ENCODE peak calls at places on chromosome 2, in seven cellular contexts. R is CD4-positive, alpha-beta T cell; D is heart right ventricle; P is cardiac muscle cell; K is lung; H is upper lobe of right lung; U is psoas muscle. V is an unnamed sample.

GRCh38 chr2:240877460-240878340 is 9.1 kb downstream of the AGXT start:
- DNase-seq in R (no peak), D (peak), P (no peak), K (no peak), H (peak), U (no peak), V (no peak)

GRCh38 chr2:178579006-178579405 is 98.7 kb downstream of the PLEKHA3 start:
- DNase-seq in R (no peak), D (no peak), P (peak), K (no peak), H (no peak), U (no peak), V (no peak)

GRCh38 chr2:168211664-168212163 is 35.7 kb downstream of the STK39 start:
- DNase-seq in R (no peak), D (no peak), P (no peak), K (no peak), H (no peak), U (no peak), V (no peak)

GRCh38 chr2:217942731-217943335 is 60.0 kb downstream of the TNS1 start:
- DNase-seq in R (no peak), D (no peak), P (no peak), K (no peak), H (peak), U (no peak), V (no peak)

GRCh38 chr2:19762959-19763605 is 138.7 kb downstream of the TTC32 start:
- DNase-seq in R (no peak), D (no peak), P (no peak), K (no peak), H (no peak), U (no peak), V (no peak)

GRCh38 chr2:232879618-232880494 is 9.8 kb downstream of the SNORC start:
- DNase-seq in R (no peak), D (no peak), P (no peak), K (no peak), H (peak), U (peak), V (no peak)

GRCh38 chr2:128599700-128600099 is 281.0 kb upstream of the HS6ST1 start:
- DNase-seq in R (no peak), D (no peak), P (no peak), K (no peak), H (no peak), U (peak), V (peak)

GRCh38 chr2:168968342-168968741 is 62.8 kb downstream of the ABCB11 start:
- DNase-seq in R (no peak), D (no peak), P (no peak), K (no peak), H (no peak), U (no peak), V (no peak)

GRCh38 chr2:100104718-100105677 is 37.4 kb downstream of the AFF3 start:
- DNase-seq in R (peak), D (peak), P (peak), K (no peak), H (peak), U (no peak), V (no peak)

GRCh38 chr2:72793798-72794447 is 31.9 kb downstream of the EXOC6B start:
- DNase-seq in R (no peak), D (no peak), P (peak), K (no peak), H (no peak), U (no peak), V (no peak)

GRCh38 chr2:63631501-63631900 is 42.7 kb downstream of the MDH1 start:
- DNase-seq in R (no peak), D (no peak), P (no peak), K (no peak), H (no peak), U (no peak), V (no peak)

GRCh38 chr2:172247203-172247602 is 144.5 kb upstream of the DLX2 start:
- DNase-seq in R (no peak), D (no peak), P (no peak), K (no peak), H (no peak), U (no peak), V (no peak)

GRCh38 chr2:98936133-98936916 is at the start of gene CRACDL:
- DNase-seq in R (no peak), D (no peak), P (peak), K (no peak), H (peak), U (no peak), V (no peak)
- TF ChIP-seq CTCF in R (no peak), D (no peak), P (no peak), K (no peak), H (no peak), U (no peak), V (no peak)

DNA sequence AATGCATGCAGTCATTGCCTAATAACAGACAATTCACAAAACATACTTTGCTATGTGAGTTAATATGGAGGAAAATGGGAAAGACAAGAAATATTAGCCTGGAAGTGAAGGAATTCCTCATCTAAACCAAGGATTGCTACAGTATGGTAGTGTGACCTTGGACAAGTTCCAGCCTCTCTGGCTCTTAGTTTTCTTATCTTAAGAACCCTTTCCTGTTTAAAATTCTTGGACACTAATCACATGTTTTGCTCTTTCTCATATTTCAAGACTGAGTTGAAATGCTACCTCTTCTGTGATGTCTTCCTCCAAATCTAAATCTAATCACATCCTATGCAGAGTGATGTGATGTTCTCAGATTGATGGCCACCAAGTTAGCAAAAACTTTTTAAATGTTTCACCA is 20.8 kb upstream of the ADAM23 start:
- DNase-seq in R (no peak), D (no peak), P (peak), K (no peak), H (no peak), U (no peak), V (no peak)
- H3K27ac ChIP-seq in R (no peak), D (no peak), P (no peak), K (no peak), H (no peak), U (no peak), V (no peak)

GRCh38 chr2:132646805-132647115 is 23.2 kb downstream of the LYPD1 start:
- DNase-seq in R (no peak), D (no peak), P (no peak), K (no peak), H (no peak), U (no peak), V (no peak)

GRCh38 chr2:132641819-132642218 is 28.2 kb downstream of the LYPD1 start:
- DNase-seq in R (no peak), D (no peak), P (no peak), K (no peak), H (no peak), U (no peak), V (no peak)

GRCh38 chr2:132645943-132646804 is 23.8 kb downstream of the LYPD1 start:
- DNase-seq in R (no peak), D (no peak), P (no peak), K (no peak), H (no peak), U (no peak), V (no peak)

GRCh38 chr2:132642415-132642814 is 27.6 kb downstream of the LYPD1 start:
- DNase-seq in R (no peak), D (no peak), P (no peak), K (no peak), H (no peak), U (no peak), V (no peak)

DNA sequence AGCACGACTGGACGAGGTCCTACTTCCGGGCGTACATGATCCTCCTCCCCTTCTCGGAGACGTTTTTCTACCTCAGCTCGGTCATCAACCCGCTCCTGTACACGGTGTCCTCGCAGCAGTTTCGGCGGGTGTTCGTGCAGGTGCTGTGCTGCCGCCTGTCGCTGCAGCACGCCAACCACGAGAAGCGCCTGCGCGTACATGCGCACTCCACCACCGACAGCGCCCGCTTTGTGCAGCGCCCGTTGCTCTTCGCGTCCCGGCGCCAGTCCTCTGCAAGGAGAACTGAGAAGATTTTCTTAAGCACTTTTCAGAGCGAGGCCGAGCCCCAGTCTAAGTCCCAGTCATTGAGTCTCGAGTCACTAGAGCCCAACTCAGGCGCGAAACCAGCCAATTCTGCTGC is 24.8 kb downstream of the LYPD1 start:
- DNase-seq in R (no peak), D (no peak), P (no peak), K (no peak), H (peak), U (no peak), V (no peak)
- TF ChIP-seq CTCF in R (no peak), D (no peak), P (no peak), K (no peak), H (no peak), U (no peak), V (no peak)

GRCh38 chr2:170928824-170929685 is at the start of gene GORASP2:
- DNase-seq in R (peak), D (peak), P (peak), K (peak), H (peak), U (peak), V (no peak)

GRCh38 chr2:170930132-170931109 is 1.4 kb downstream of the GORASP2 start:
- DNase-seq in R (peak), D (no peak), P (peak), K (no peak), H (no peak), U (no peak), V (no peak)

GRCh38 chr2:170932166-170932565 is 3.1 kb downstream of the GORASP2 start:
- DNase-seq in R (no peak), D (no peak), P (no peak), K (no peak), H (no peak), U (no peak), V (no peak)

GRCh38 chr2:170928036-170928823 is 823 bp upstream of the GORASP2 start:
- DNase-seq in R (no peak), D (no peak), P (peak), K (no peak), H (no peak), U (no peak), V (no peak)

GRCh38 chr2:170929686-170930050 is 615 bp downstream of the GORASP2 start:
- DNase-seq in R (no peak), D (peak), P (peak), K (peak), H (peak), U (peak), V (no peak)
- H3K27ac ChIP-seq in R (peak), D (peak), P (peak), K (peak), H (peak), U (peak), V (peak)

DNA sequence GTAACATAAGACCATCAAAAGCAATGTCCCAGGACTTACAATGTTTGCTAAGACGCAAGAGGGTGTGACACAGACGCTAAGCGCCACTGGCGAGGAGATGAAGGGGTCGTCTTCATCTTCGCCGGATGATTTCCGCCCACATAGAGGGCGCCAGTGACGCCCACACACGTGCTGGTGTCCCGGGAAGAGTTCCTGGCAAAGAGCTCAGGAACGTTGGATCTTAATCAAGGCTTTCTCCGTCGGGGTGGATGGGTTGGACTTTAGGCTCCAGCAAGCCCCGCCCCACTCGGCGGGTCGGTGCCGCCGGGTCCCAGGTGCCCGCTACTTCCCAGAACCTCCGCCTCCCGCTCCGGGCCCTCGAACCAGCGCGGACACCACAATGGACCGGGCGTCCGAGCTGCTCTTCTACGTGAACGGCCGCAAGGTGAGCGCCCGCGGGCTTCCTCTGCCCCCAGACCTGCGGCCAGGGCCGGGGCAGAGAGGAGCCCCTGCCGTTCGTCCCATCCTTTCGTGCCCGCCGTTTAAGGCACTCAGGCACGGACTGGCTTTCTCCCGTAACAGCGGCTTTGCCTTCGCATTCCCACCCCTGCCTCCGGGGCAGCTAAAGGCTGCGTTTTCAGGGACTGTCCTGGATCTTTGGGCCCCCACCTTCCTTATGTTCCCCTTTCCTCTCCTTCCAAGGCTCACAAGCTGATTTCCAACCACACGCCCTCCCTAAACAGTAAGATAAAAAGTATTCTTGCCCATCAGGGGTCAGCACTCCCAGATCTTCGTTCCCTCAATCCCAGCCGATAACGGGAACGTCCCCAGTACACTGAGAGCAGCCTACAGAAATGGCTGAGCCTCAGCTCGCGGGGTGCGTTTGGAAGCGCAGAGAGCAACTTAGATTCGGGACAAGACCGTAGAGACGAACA is at the start of gene AOX1:
- DNase-seq in R (no peak), D (peak), P (peak), K (peak), H (peak), U (peak), V (peak)
- TF ChIP-seq CTCF in R (no peak), D (no peak), P (peak), K (no peak), H (no peak), U (no peak), V (no peak)

DNA sequence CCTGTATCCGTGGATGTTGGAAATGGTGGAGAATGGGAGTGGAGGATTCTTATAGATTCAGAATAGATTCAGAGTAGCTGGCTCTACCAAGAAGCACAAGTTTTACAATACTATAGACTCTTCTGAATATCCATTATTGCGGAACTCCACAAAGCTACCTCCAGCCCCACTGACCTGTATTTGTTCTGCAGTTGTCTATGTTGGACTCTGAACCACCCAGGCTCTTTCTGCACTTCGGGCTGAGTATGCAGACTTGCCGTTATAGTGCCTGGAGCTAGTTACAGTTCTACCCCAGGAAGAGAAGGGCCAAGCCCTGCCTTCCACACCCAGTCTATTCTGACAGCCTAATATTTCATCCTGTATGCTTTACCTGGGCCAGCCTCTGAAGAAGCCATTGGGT is 4.4 kb upstream of the RGPD4 start:
- DNase-seq in R (no peak), D (no peak), P (no peak), K (no peak), H (no peak), U (no peak), V (no peak)
- H3K27ac ChIP-seq in R (no peak), D (no peak), P (no peak), K (no peak), H (no peak), U (no peak), V (no peak)

GRCh38 chr2:71069376-71069775 is 928 bp downstream of the NAGK start:
- DNase-seq in R (no peak), D (no peak), P (no peak), K (no peak), H (no peak), U (no peak), V (no peak)

GRCh38 chr2:71068218-71069035 is at the start of gene NAGK:
- DNase-seq in R (peak), D (peak), P (peak), K (peak), H (peak), U (peak), V (peak)

GRCh38 chr2:71066856-71067255 is 1.6 kb upstream of the NAGK start:
- DNase-seq in R (no peak), D (no peak), P (no peak), K (no peak), H (no peak), U (no peak), V (no peak)

GRCh38 chr2:71064754-71065621 is 3.5 kb upstream of the NAGK start:
- DNase-seq in R (no peak), D (no peak), P (peak), K (no peak), H (no peak), U (no peak), V (no peak)

DNA sequence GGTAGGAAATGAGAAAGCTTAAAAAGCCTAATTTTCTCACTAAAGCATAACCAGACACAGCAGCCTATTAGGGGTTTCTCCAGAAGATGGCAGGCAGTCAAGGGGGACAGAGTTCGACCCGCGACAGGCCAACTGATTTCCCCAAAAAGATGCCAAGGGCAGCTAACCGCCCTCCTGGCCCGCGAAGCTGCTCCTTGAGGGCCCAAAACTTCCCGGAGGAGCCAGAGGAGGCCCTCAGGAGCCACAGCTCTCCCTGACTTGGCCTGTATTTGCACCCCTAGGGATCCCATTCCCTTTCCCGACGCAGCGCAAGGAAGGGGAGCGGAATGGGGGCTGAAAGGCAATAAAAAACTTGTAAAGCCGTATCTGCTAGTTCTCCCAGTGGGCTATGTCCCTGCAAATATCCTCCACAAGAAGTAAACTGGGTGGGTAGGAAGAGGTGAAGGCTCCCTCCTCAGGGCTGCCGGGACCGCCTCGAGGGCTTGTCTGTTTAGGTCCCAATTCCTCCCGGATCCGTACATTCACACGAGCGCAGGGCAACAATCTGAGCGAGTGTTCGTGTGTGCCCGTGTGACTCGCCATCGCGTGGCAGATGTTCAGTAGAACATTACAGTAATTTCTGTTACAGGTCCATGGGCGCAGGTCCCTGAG is 756 bp upstream of the NAGK start:
- DNase-seq in R (no peak), D (peak), P (peak), K (no peak), H (peak), U (no peak), V (no peak)
- TF ChIP-seq CTCF in R (no peak), D (no peak), P (no peak), K (no peak), H (no peak), U (no peak), V (no peak)

GRCh38 chr2:148667114-148667513 is 22.6 kb downstream of the EPC2 start:
- DNase-seq in R (no peak), D (no peak), P (no peak), K (no peak), H (no peak), U (no peak), V (no peak)
- H3K27ac ChIP-seq in R (no peak), D (no peak), P (no peak), K (no peak), H (no peak), U (no peak), V (no peak)

GRCh38 chr2:120669121-120669952 is 66.3 kb upstream of the GLI2 start:
- DNase-seq in R (no peak), D (no peak), P (peak), K (peak), H (no peak), U (no peak), V (no peak)
- TF ChIP-seq CTCF in R (no peak), D (no peak), P (peak), K (no peak), H (peak), U (peak), V (no peak)